ENCODE peak calls at places on chromosomes 6 and 20, in seven cellular contexts. P is psoas muscle; U is NCI-H2029; R is activated CD8-positive, alpha-beta T cell treated with anti-CD3 and anti-CD28 coated beads, Interleukin-2, amount 10 ng/mL, durations not matched to agents 7 days and 5 days; V is HuH-7.5; O is NCI-H1105; F is activated CD8-positive, alpha-beta memory T cell treated with anti-CD3 and anti-CD28 coated beads for 1 hour. D is an unnamed sample.

GRCh38 chr20:18090044-18090443 is 32.3 kb upstream of the OVOL2 start:
- DNase-seq in O (no peak), P (no peak), U (no peak), R (no peak), V (no peak), F (no peak), D (no peak)

GRCh38 chr6:9025223-9025622 is 589.9 kb upstream of the SLC35B3 start:
- DNase-seq in U (no peak), P (no peak), O (no peak), V (no peak), F (no peak), R (no peak), D (no peak)

GRCh38 chr6:114342826-114343781 is at the start of gene HS3ST5:
- DNase-seq in U (peak; percentile 73), R (peak; percentile 22), F (no peak), O (peak; percentile 68), V (peak; percentile 85), P (peak; percentile 64), D (peak; percentile 47)

GRCh38 chr6:7631466-7631865 is 41.5 kb downstream of the SNRNP48 start:
- DNase-seq in O (no peak), U (no peak), F (no peak), P (no peak), R (no peak), V (no peak), D (no peak)

GRCh38 chr6:165245287-165245686 is 64.1 kb downstream of the C6orf118 start:
- DNase-seq in P (no peak), R (no peak), O (peak; percentile 9), V (no peak), U (no peak), F (no peak), D (no peak)

GRCh38 chr6:133990321-133990720 is 37.3 kb downstream of the TBPL1 start:
- DNase-seq in R (no peak), V (no peak), O (no peak), U (no peak), F (no peak), P (no peak), D (no peak)

GRCh38 chr6:147132889-147133288 is 71.3 kb upstream of the STXBP5 start:
- DNase-seq in P (no peak), U (no peak), R (no peak), F (no peak), V (no peak), O (no peak), D (no peak)

GRCh38 chr20:47202765-47203667 is 153.5 kb downstream of the ZMYND8 start:
- DNase-seq in F (no peak), U (no peak), P (peak; percentile 24), O (no peak), R (no peak), V (no peak), D (no peak)

GRCh38 chr6:30615219-30615957 is 1.7 kb downstream of the PPP1R10 start:
- DNase-seq in U (peak; percentile 47), O (peak; percentile 83), P (no peak), F (no peak), R (peak; percentile 55), V (no peak), D (peak; percentile 24)

GRCh38 chr20:37185681-37186080 is 6.3 kb upstream of the MROH8 start:
- DNase-seq in O (no peak), R (no peak), U (no peak), F (no peak), P (no peak), V (no peak), D (no peak)

GRCh38 chr6:150361876-150362275 is 6.9 kb upstream of the IYD start:
- DNase-seq in O (no peak), U (no peak), P (no peak), R (no peak), F (no peak), V (no peak), D (no peak)

GRCh38 chr6:168314948-168315347 is 4.6 kb downstream of the DACT2 start:
- DNase-seq in U (no peak), F (no peak), V (no peak), O (no peak), R (no peak), P (no peak), D (no peak)

GRCh38 chr6:131756039-131756438 is 45.2 kb upstream of the CTAGE9 start:
- DNase-seq in P (no peak), O (no peak), R (no peak), U (no peak), V (no peak), F (no peak), D (no peak)

GRCh38 chr20:20489623-20490341 is 121.9 kb downstream of the INSM1 start:
- DNase-seq in F (no peak), P (no peak), R (no peak), U (no peak), V (no peak), O (no peak), D (no peak)

GRCh38 chr6:27630727-27631613 is 158.1 kb upstream of the ZNF184 start:
- DNase-seq in F (no peak), O (peak; percentile 59), V (no peak), R (peak; percentile 51), P (no peak), U (no peak), D (peak; percentile 18)

GRCh38 chr6:90144928-90145520 is 151.6 kb downstream of the BACH2 start:
- DNase-seq in U (no peak), R (no peak), O (no peak), F (no peak), P (no peak), V (no peak), D (no peak)

GRCh38 chr6:167469101-167469500 is 144.2 kb downstream of the TTLL2 start:
- DNase-seq in R (no peak), V (no peak), F (no peak), O (no peak), P (no peak), U (no peak), D (no peak)

GRCh38 chr6:106626485-106626884 is 2.8 kb downstream of the RTN4IP1 start:
- DNase-seq in F (no peak), U (no peak), O (no peak), R (no peak), P (no peak), V (no peak), D (peak; percentile 27)

GRCh38 chr6:3405679-3406078 is 51.2 kb downstream of the SLC22A23 start:
- DNase-seq in P (no peak), O (no peak), R (no peak), U (no peak), F (no peak), V (no peak), D (no peak)

GRCh38 chr6:156791261-156791850 is 14.2 kb downstream of the ARID1B start:
- DNase-seq in R (no peak), U (peak; percentile 78), F (no peak), V (no peak), P (no peak), O (peak; percentile 99), D (peak; percentile 61)

GRCh38 chr20:61260905-61261304 is 8.8 kb downstream of the CDH4 start:
- DNase-seq in F (no peak), U (no peak), O (no peak), P (no peak), V (no peak), R (no peak), D (no peak)

GRCh38 chr20:19990911-19991707 is 26.1 kb upstream of the NAA20 start:
- DNase-seq in P (no peak), V (no peak), F (no peak), O (no peak), R (no peak), U (no peak), D (no peak)

GRCh38 chr6:39350723-39351505 is 28.4 kb upstream of the KCNK16 start:
- DNase-seq in P (no peak), F (no peak), U (no peak), V (no peak), R (no peak), O (no peak), D (no peak)

GRCh38 chr6:1641391-1641790 is 31.7 kb downstream of the FOXC1 start:
- DNase-seq in R (no peak), U (no peak), O (no peak), F (no peak), P (no peak), V (peak; percentile 37), D (no peak)

GRCh38 chr6:79670789-79671188 is 39.7 kb downstream of the SH3BGRL2 start:
- DNase-seq in U (peak; percentile 99), F (no peak), P (no peak), V (no peak), R (no peak), O (no peak), D (no peak)

GRCh38 chr6:6942826-6943225 is 164.9 kb upstream of the RREB1 start:
- DNase-seq in O (peak; percentile 92), P (peak; percentile 93), V (no peak), U (peak; percentile 99), F (no peak), R (no peak), D (peak; percentile 59)

GRCh38 chr20:52172392-52173047 is 19.1 kb downstream of the ZFP64 start:
- DNase-seq in V (no peak), U (no peak), R (no peak), F (no peak), P (no peak), O (no peak), D (no peak)

GRCh38 chr6:24321538-24322162 is 36.2 kb downstream of the DCDC2 start:
- DNase-seq in R (no peak), U (no peak), V (no peak), F (no peak), O (no peak), P (no peak), D (no peak)

GRCh38 chr6:17156112-17156921 is 54.5 kb downstream of the STMND1 start:
- DNase-seq in O (peak; percentile 49), U (peak; percentile 55), P (no peak), V (peak; percentile 11), R (peak; percentile 71), F (peak; percentile 49), D (no peak)

GRCh38 chr6:36649721-36650484 is 28.6 kb upstream of the CDKN1A start:
- DNase-seq in P (no peak), V (no peak), O (no peak), F (no peak), R (no peak), U (no peak), D (no peak)

GRCh38 chr6:150865406-150866146 is at the start of gene MTHFD1L:
- DNase-seq in V (peak; percentile 88), R (peak; percentile 81), F (peak; percentile 60), O (peak; percentile 77), U (peak; percentile 11), P (peak; percentile 77), D (peak; percentile 19)

D was measured in NCI-H510A.